ENCODE peak calls at places on chromosomes 16 and 17, in ten cellular contexts. P is AG04449; Y is AG10803; O is cardiac muscle cell; Q is fibroblast of lung; T is upper lobe of right lung; S is CD4-positive, CD25-positive, alpha-beta regulatory T cell; R is cardiac fibroblast; G is HCT116; D is CD8-positive, alpha-beta memory T cell. I is an unnamed sample.

GRCh38 chr16:49589721-49590120 is 216.1 kb downstream of the C16orf78 start:
- DNase-seq in P (no peak), Y (no peak), O (no peak), Q (no peak), T (no peak), S (no peak), R (no peak), G (no peak), D (no peak), I (no peak)

GRCh38 chr16:12225816-12226480 is 249.4 kb downstream of the SNX29 start:
- DNase-seq in P (no peak), Y (peak), O (no peak), Q (no peak), T (no peak), S (no peak), R (no peak), G (no peak), D (no peak), I (no peak)

GRCh38 chr16:89958068-89958467 is 9.5 kb downstream of the DEF8 start:
- DNase-seq in P (no peak), Y (peak), O (peak), Q (peak), T (peak), S (no peak), R (peak), G (peak), D (no peak), I (peak)

GRCh38 chr16:711548-712320 is 3.2 kb upstream of the METRN start:
- DNase-seq in P (no peak), Y (peak), O (peak), Q (peak), T (peak), S (peak), R (peak), G (no peak), D (peak), I (peak)

GRCh38 chr16:75263963-75264445 is 12.6 kb upstream of the BCAR1 start:
- DNase-seq in P (no peak), Y (no peak), O (no peak), Q (no peak), T (no peak), S (no peak), R (no peak), G (no peak), D (no peak), I (no peak)

GRCh38 chr16:4692460-4693295 is 684 bp upstream of the NUDT16L1 start:
- DNase-seq in P (no peak), Y (no peak), O (no peak), Q (no peak), T (no peak), S (no peak), R (no peak), G (no peak), D (peak), I (peak)

GRCh38 chr17:73969956-73970355 is 233.5 kb upstream of the RPL38 start:
- DNase-seq in P (no peak), Y (peak), O (no peak), Q (no peak), T (peak), S (no peak), R (no peak), G (no peak), D (no peak), I (no peak)

GRCh38 chr17:10072556-10072955 is 125.8 kb downstream of the GAS7 start:
- DNase-seq in P (no peak), Y (no peak), O (no peak), Q (no peak), T (no peak), S (no peak), R (no peak), G (no peak), D (no peak), I (no peak)

GRCh38 chr16:1990336-1991134 is 765 bp downstream of the SYNGR3 start:
- DNase-seq in P (no peak), Y (no peak), O (peak), Q (no peak), T (no peak), S (no peak), R (no peak), G (no peak), D (peak), I (no peak)

GRCh38 chr17:80364091-80364691 is 50.8 kb upstream of the ENDOV start:
- DNase-seq in P (no peak), Y (no peak), O (peak), Q (peak), T (no peak), S (no peak), R (no peak), G (peak), D (no peak), I (peak)

GRCh38 chr17:65774787-65775186 is 213.3 kb upstream of the AXIN2 start:
- DNase-seq in P (no peak), Y (no peak), O (peak), Q (no peak), T (no peak), S (no peak), R (peak), G (no peak), D (no peak), I (peak)

GRCh38 chr17:50946891-50947843 is 81.0 kb upstream of the TOB1 start:
- DNase-seq in P (no peak), Y (no peak), O (no peak), Q (no peak), T (no peak), S (no peak), R (no peak), G (no peak), D (no peak), I (no peak)

GRCh38 chr17:7403043-7403901 is 625 bp downstream of the TMEM256 start:
- DNase-seq in P (no peak), Y (no peak), O (no peak), Q (no peak), T (peak), S (no peak), R (no peak), G (peak), D (no peak), I (peak)

GRCh38 chr17:41360291-41360995 is 9.2 kb downstream of the KRT33B start:
- DNase-seq in P (no peak), Y (peak), O (no peak), Q (no peak), T (no peak), S (no peak), R (peak), G (no peak), D (no peak), I (peak)

GRCh38 chr16:12300946-12301500 is 324.5 kb downstream of the SNX29 start:
- DNase-seq in P (no peak), Y (no peak), O (no peak), Q (no peak), T (no peak), S (no peak), R (no peak), G (no peak), D (no peak), I (no peak)

GRCh38 chr16:2471016-2471652 is at the start of gene NTN3:
- DNase-seq in P (no peak), Y (no peak), O (peak), Q (no peak), T (no peak), S (no peak), R (peak), G (no peak), D (no peak), I (no peak)

GRCh38 chr17:60149691-60150582 is at the start of gene CA4:
- DNase-seq in P (no peak), Y (no peak), O (peak), Q (no peak), T (no peak), S (no peak), R (no peak), G (no peak), D (no peak), I (no peak)

GRCh38 chr16:80369559-80369958 is 171.2 kb upstream of the DYNLRB2 start:
- DNase-seq in P (peak), Y (peak), O (peak), Q (peak), T (no peak), S (no peak), R (peak), G (no peak), D (no peak), I (peak)

GRCh38 chr17:34781571-34782108 is 179.6 kb downstream of the CCT6B start:
- DNase-seq in P (no peak), Y (peak), O (no peak), Q (no peak), T (no peak), S (no peak), R (no peak), G (no peak), D (no peak), I (no peak)

GRCh38 chr16:68227183-68227793 is 8.6 kb downstream of the ESRP2 start:
- DNase-seq in P (no peak), Y (no peak), O (no peak), Q (no peak), T (no peak), S (no peak), R (no peak), G (no peak), D (no peak), I (no peak)

GRCh38 chr17:77036841-77037381 is 103.9 kb upstream of the SEC14L1 start:
- DNase-seq in P (no peak), Y (no peak), O (no peak), Q (no peak), T (no peak), S (no peak), R (peak), G (no peak), D (no peak), I (no peak)

GRCh38 chr17:81029859-81030258 is 5.1 kb upstream of the BAIAP2 start:
- DNase-seq in P (no peak), Y (no peak), O (no peak), Q (no peak), T (peak), S (no peak), R (no peak), G (no peak), D (no peak), I (no peak)

GRCh38 chr16:30728904-30729672 is 19.1 kb upstream of the PHKG2 start:
- DNase-seq in P (no peak), Y (no peak), O (no peak), Q (no peak), T (no peak), S (no peak), R (no peak), G (no peak), D (no peak), I (no peak)

GRCh38 chr17:63399316-63399715 is 46.8 kb downstream of the CYB561 start:
- DNase-seq in P (no peak), Y (peak), O (no peak), Q (peak), T (no peak), S (no peak), R (peak), G (no peak), D (no peak), I (peak)

GRCh38 chr17:16974569-16975265 is 2.8 kb upstream of the TNFRSF13B start:
- DNase-seq in P (no peak), Y (no peak), O (no peak), Q (no peak), T (no peak), S (no peak), R (no peak), G (no peak), D (no peak), I (no peak)

GRCh38 chr17:49570540-49571242 is 5.0 kb upstream of the NXPH3 start:
- DNase-seq in P (no peak), Y (no peak), O (no peak), Q (no peak), T (no peak), S (no peak), R (no peak), G (no peak), D (no peak), I (no peak)

GRCh38 chr16:70777496-70777895 is 23.5 kb downstream of the VAC14 start:
- DNase-seq in P (no peak), Y (no peak), O (no peak), Q (no peak), T (peak), S (no peak), R (no peak), G (no peak), D (no peak), I (no peak)

GRCh38 chr16:301950-302349 is 19.0 kb downstream of the PDIA2 start:
- DNase-seq in P (no peak), Y (no peak), O (no peak), Q (no peak), T (no peak), S (no peak), R (no peak), G (no peak), D (no peak), I (no peak)

GRCh38 chr17:82734987-82735866 is at the start of gene FN3K:
- DNase-seq in P (no peak), Y (peak), O (peak), Q (peak), T (peak), S (no peak), R (peak), G (no peak), D (no peak), I (peak)

GRCh38 chr16:68250951-68251350 is 5.8 kb downstream of the PLA2G15 start:
- DNase-seq in P (no peak), Y (no peak), O (no peak), Q (no peak), T (no peak), S (no peak), R (no peak), G (no peak), D (no peak), I (no peak)

GRCh38 chr16:81996664-81997529 is 14.4 kb downstream of the SDR42E1 start:
- DNase-seq in P (no peak), Y (peak), O (peak), Q (peak), T (no peak), S (no peak), R (peak), G (peak), D (no peak), I (peak)

GRCh38 chr17:55266051-55266957 is 1.5 kb downstream of the HLF start:
- DNase-seq in P (no peak), Y (no peak), O (no peak), Q (no peak), T (peak), S (no peak), R (no peak), G (no peak), D (no peak), I (no peak)

GRCh38 chr17:82237746-82238561 is 9.1 kb downstream of the SLC16A3 start:
- DNase-seq in P (no peak), Y (no peak), O (no peak), Q (no peak), T (peak), S (no peak), R (no peak), G (no peak), D (no peak), I (no peak)

DNA sequence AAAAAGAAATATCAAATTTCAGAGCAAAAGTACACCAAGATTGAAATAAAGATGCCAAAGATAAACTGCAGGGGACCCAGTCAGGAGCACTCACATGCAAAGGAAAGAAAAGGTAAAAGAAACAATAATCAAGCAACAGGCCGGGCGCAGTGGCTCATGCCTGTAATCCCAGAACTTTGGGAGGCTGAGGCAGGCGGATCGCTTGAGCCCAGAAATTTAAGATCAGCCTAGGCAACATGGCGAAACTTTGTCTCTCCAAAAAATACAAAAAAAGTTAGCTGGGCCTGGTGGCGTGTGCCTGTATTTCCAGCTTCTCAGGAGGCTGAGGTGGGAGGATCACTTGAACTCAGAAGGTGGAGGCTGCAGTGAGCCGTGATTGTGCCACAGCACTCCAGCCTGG is 107.6 kb upstream of the SMURF2 start:
- DNase-seq in P (no peak), Y (no peak), O (no peak), Q (no peak), T (no peak), S (no peak), R (no peak), G (no peak), D (no peak), I (no peak)
- H3K4me3 ChIP-seq in P (no peak), Y (no peak), O (no peak), Q (no peak), T (no peak), S (no peak), R (no peak), G (no peak), D (no peak), I (no peak)

DNA sequence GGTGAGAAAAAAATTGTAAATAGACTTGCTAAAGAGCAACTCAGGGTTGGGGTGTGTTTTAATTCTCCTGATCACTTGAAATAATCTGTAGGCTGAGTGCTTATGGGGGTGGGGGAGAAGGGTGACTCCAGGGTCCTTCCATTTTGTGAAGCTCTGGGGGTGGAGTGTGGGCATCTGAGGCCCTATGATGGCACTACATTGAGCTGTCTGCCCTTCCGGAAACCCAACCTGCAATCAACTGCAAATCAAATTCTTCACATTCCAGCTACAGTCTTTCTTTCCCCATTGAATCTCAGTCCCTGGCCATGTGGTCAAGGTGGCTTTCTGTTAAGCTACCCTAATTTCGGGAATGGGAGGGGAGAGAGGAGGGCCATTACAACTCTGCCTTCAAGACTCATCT is 6.0 kb upstream of the CDC6 start:
- DNase-seq in P (no peak), Y (peak), O (no peak), Q (no peak), T (no peak), S (no peak), R (no peak), G (no peak), D (no peak), I (peak)
- H3K4me3 ChIP-seq in P (no peak), Y (no peak), O (no peak), Q (no peak), T (no peak), S (no peak), R (no peak), G (no peak), D (no peak), I (no peak)

GRCh38 chr17:503449-503700 is 150.8 kb upstream of the RPH3AL start:
- DNase-seq in P (no peak), Y (no peak), O (no peak), Q (no peak), T (no peak), S (no peak), R (no peak), G (no peak), D (no peak), I (no peak)
- H3K4me3 ChIP-seq in P (no peak), Y (no peak), O (no peak), Q (no peak), T (no peak), S (peak), R (no peak), G (no peak), D (peak), I (peak)

GRCh38 chr16:28293589-28293935 is 1.2 kb downstream of the SBK1 start:
- DNase-seq in P (no peak), Y (no peak), O (no peak), Q (no peak), T (no peak), S (no peak), R (no peak), G (no peak), D (no peak), I (no peak)
- H3K4me3 ChIP-seq in P (no peak), Y (no peak), O (peak), Q (no peak), T (peak), S (peak), R (no peak), G (peak), D (peak), I (no peak)

GRCh38 chr17:31174215-31174614 is 79.4 kb downstream of the NF1 start:
- DNase-seq in P (no peak), Y (no peak), O (no peak), Q (no peak), T (no peak), S (no peak), R (no peak), G (no peak), D (no peak), I (no peak)
- H3K4me3 ChIP-seq in P (no peak), Y (no peak), O (no peak), Q (no peak), T (no peak), S (no peak), R (no peak), G (no peak), D (no peak), I (no peak)

GRCh38 chr16:15716694-15717447 is 66.8 kb downstream of the NDE1 start:
- DNase-seq in P (no peak), Y (no peak), O (no peak), Q (no peak), T (no peak), S (no peak), R (no peak), G (no peak), D (no peak), I (no peak)
- H3K4me3 ChIP-seq in P (no peak), Y (no peak), O (no peak), Q (no peak), T (no peak), S (no peak), R (no peak), G (no peak), D (no peak), I (no peak)

GRCh38 chr17:75807861-75808260 is 23.3 kb downstream of the UNK start:
- DNase-seq in P (no peak), Y (no peak), O (no peak), Q (no peak), T (no peak), S (no peak), R (no peak), G (no peak), D (peak), I (no peak)

GRCh38 chr17:75809631-75810111 is 25.1 kb downstream of the UNK start:
- DNase-seq in P (no peak), Y (no peak), O (no peak), Q (no peak), T (no peak), S (no peak), R (no peak), G (no peak), D (peak), I (no peak)

GRCh38 chr17:75806822-75807500 is 22.4 kb downstream of the UNK start:
- DNase-seq in P (no peak), Y (no peak), O (no peak), Q (no peak), T (no peak), S (no peak), R (no peak), G (no peak), D (peak), I (no peak)

GRCh38 chr17:75808905-75809621 is 24.5 kb downstream of the UNK start:
- DNase-seq in P (no peak), Y (peak), O (peak), Q (peak), T (no peak), S (no peak), R (peak), G (no peak), D (peak), I (peak)

GRCh38 chr17:75808549-75808904 is 23.9 kb downstream of the UNK start:
- DNase-seq in P (no peak), Y (no peak), O (no peak), Q (no peak), T (no peak), S (no peak), R (no peak), G (no peak), D (peak), I (no peak)
- H3K4me3 ChIP-seq in P (no peak), Y (no peak), O (no peak), Q (no peak), T (no peak), S (no peak), R (no peak), G (no peak), D (no peak), I (no peak)

GRCh38 chr17:27475070-27475673 is 18.9 kb downstream of the KSR1 start:
- DNase-seq in P (no peak), Y (no peak), O (no peak), Q (no peak), T (peak), S (no peak), R (no peak), G (no peak), D (no peak), I (no peak)

GRCh38 chr17:27471321-27472269 is 15.3 kb downstream of the KSR1 start:
- DNase-seq in P (no peak), Y (no peak), O (no peak), Q (no peak), T (peak), S (peak), R (no peak), G (peak), D (peak), I (peak)

GRCh38 chr17:27473748-27474609 is 17.7 kb downstream of the KSR1 start:
- DNase-seq in P (no peak), Y (no peak), O (peak), Q (no peak), T (peak), S (peak), R (peak), G (no peak), D (peak), I (peak)

GRCh38 chr17:27475981-27476895 is 20.0 kb downstream of the KSR1 start:
- DNase-seq in P (no peak), Y (no peak), O (no peak), Q (no peak), T (peak), S (no peak), R (no peak), G (no peak), D (no peak), I (no peak)

GRCh38 chr17:27473190-27473747 is 17.0 kb downstream of the KSR1 start:
- DNase-seq in P (no peak), Y (no peak), O (no peak), Q (no peak), T (peak), S (no peak), R (no peak), G (no peak), D (no peak), I (no peak)
- H3K4me3 ChIP-seq in P (no peak), Y (no peak), O (no peak), Q (no peak), T (no peak), S (peak), R (no peak), G (peak), D (peak), I (no peak)